ENCODE peak calls at places on chromosomes 5 and 9, in nine cellular contexts. I is transverse colon; R is CD8-positive, alpha-beta T cell; V is cardiac muscle cell; F is astrocyte; S is right atrium auricular region; N is HCT116; Z is esophagus squamous epithelium; P is right lobe of liver. M is an unnamed sample.

GRCh38 chr5:59592101-59592500 is 301.4 kb downstream of the PDE4D start:
- DNase-seq in S (no peak), R (no peak), P (no peak), I (no peak), V (peak; percentile 22), F (no peak), Z (no peak), N (no peak), M (no peak)

GRCh38 chr5:58327289-58327688 is 132.6 kb downstream of the PLK2 start:
- DNase-seq in R (no peak), V (no peak), P (no peak), N (no peak), S (no peak), Z (no peak), I (no peak), F (no peak), M (no peak)

GRCh38 chr5:121967187-121967586 is 5.4 kb downstream of the SRFBP1 start:
- DNase-seq in V (no peak), I (no peak), F (no peak), R (no peak), P (no peak), S (no peak), N (no peak), Z (no peak), M (no peak)

GRCh38 chr9:129624947-129625346 is 1.0 kb upstream of the NTMT1 start:
- DNase-seq in P (no peak), I (no peak), R (no peak), N (no peak), Z (no peak), S (no peak), F (no peak), V (no peak), M (no peak)

GRCh38 chr9:14238518-14238917 is 75.4 kb downstream of the NFIB start:
- DNase-seq in P (no peak), I (no peak), F (peak; percentile 71), Z (no peak), V (no peak), S (no peak), R (no peak), N (no peak), M (no peak)

GRCh38 chr9:18477121-18477705 is 3.3 kb downstream of the ADAMTSL1 start:
- DNase-seq in I (no peak), P (no peak), Z (no peak), R (no peak), F (no peak), S (no peak), N (no peak), V (no peak), M (no peak)

GRCh38 chr5:100165309-100165708 is 369.9 kb upstream of the FAM174A start:
- DNase-seq in P (no peak), I (no peak), R (no peak), S (no peak), N (no peak), F (no peak), Z (no peak), V (no peak), M (no peak)

GRCh38 chr5:13843181-13843846 is 101.2 kb downstream of the DNAH5 start:
- DNase-seq in P (no peak), I (no peak), S (no peak), N (no peak), F (no peak), V (no peak), R (no peak), Z (no peak), M (no peak)

GRCh38 chr5:67160985-67161384 is 35.6 kb downstream of the CD180 start:
- DNase-seq in F (peak; percentile 63), S (no peak), R (peak; percentile 25), N (no peak), P (no peak), Z (no peak), I (no peak), V (no peak), M (no peak)

GRCh38 chr5:82639393-82640144 is 361.4 kb upstream of the RPS23 start:
- DNase-seq in F (peak; percentile 36), R (no peak), P (no peak), N (no peak), V (no peak), I (no peak), Z (no peak), S (no peak), M (no peak)

GRCh38 chr5:81768960-81769452 is 18.1 kb upstream of the SSBP2 start:
- DNase-seq in P (no peak), I (no peak), N (peak; percentile 35), F (peak; percentile 87), Z (no peak), S (no peak), R (no peak), V (no peak), M (no peak)

GRCh38 chr9:6645153-6646027 is at the start of gene GLDC:
- DNase-seq in S (peak; percentile 59), P (peak; percentile 90), N (peak; percentile 79), Z (no peak), F (no peak), R (peak; percentile 41), V (peak; percentile 79), I (peak; percentile 62), M (peak; percentile 34)

GRCh38 chr9:35095175-35095574 is 1.2 kb downstream of the PIGO start:
- DNase-seq in N (no peak), V (no peak), R (no peak), I (no peak), F (no peak), Z (no peak), S (no peak), P (no peak), M (no peak)
- H3K4me3 ChIP-seq in N (peak overlapping the region; percentile 92), V (no peak overlapping the region), R (no peak overlapping the region), I (peak overlapping the region; percentile 73), F (peak overlapping the region; percentile 89), Z (peak overlapping the region; percentile 97), S (no peak overlapping the region), P (no peak overlapping the region), M (no peak overlapping the region)

GRCh38 chr9:136093331-136093986 is 1.6 kb downstream of the NACC2 start:
- DNase-seq in I (no peak), V (no peak), F (no peak), R (no peak), N (no peak), P (peak; percentile 51), Z (no peak), S (no peak), M (no peak)

GRCh38 chr9:136093995-136094881 is 851 bp downstream of the NACC2 start:
- DNase-seq in I (peak; percentile 74), S (peak; percentile 86), V (peak; percentile 66), N (peak; percentile 32), F (peak; percentile 42), P (peak; percentile 85), R (peak; percentile 61), Z (no peak), M (peak; percentile 80)

GRCh38 chr9:136096505-136097001 is 1.5 kb upstream of the NACC2 start:
- DNase-seq in F (no peak), Z (no peak), N (no peak), P (no peak), R (no peak), I (no peak), V (no peak), S (no peak), M (no peak)

GRCh38 chr9:136095495-136096058 is 488 bp upstream of the NACC2 start:
- DNase-seq in V (peak; percentile 52), P (peak; percentile 62), S (no peak), N (no peak), I (no peak), Z (no peak), R (no peak), F (no peak), M (no peak)

DNA sequence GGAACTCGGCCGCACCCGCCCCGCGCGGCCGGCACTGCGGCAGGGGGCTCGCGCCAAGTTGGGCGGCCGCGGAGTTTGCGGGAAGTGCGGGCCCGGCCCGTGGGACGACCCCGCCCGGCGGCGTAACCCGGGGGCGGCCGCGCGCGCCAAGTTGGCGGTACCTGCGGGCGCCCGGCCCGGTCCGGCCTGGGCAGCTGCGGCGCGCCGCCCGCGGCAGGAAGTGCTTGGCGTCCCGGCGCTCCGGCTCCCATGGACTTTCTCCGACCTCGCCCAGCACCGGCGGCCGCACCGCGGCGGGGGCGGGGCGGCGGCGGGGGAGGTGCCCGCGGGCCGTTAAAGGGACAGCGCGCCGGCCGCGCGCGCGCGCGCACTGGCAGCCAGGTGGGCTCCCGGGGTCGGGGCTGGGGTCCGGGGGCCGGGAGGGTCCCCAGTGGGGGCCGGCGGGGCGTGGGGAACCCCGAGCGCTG is at the start of gene NACC2:
- DNase-seq in Z (no peak), F (peak; percentile 41), I (peak; percentile 81), R (no peak), P (peak; percentile 84), V (peak; percentile 78), S (no peak), N (no peak), M (no peak)
- H3K27ac ChIP-seq in Z (peak within 1 kb of the TSS; percentile 91), F (no peak within 1 kb of the TSS), I (peak within 1 kb of the TSS; percentile 97), R (peak within 1 kb of the TSS; percentile 33), P (peak within 1 kb of the TSS; percentile 68), V (no peak within 1 kb of the TSS), S (peak within 1 kb of the TSS; percentile 91), N (peak within 1 kb of the TSS; percentile 97), M (peak within 1 kb of the TSS; percentile 82)

GRCh38 chr9:22169243-22169642 is 160.1 kb upstream of the CDKN2B start:
- DNase-seq in R (no peak), P (no peak), I (no peak), N (no peak), Z (no peak), F (no peak), V (no peak), S (no peak), M (no peak)
- TF ChIP-seq CTCF in R (no peak), P (no peak), I (no peak), N (no peak), Z (no peak), F (no peak), V (no peak), S (no peak), M (no peak)

GRCh38 chr5:65954200-65954599 is 27.8 kb downstream of the ERBIN start:
- DNase-seq in R (no peak), N (no peak), S (no peak), Z (no peak), F (no peak), P (no peak), V (no peak), I (no peak), M (no peak)

GRCh38 chr5:65952259-65952658 is 25.9 kb downstream of the ERBIN start:
- DNase-seq in F (no peak), Z (no peak), V (no peak), P (no peak), R (no peak), N (no peak), I (no peak), S (no peak), M (no peak)

GRCh38 chr5:65951330-65951729 is 25.0 kb downstream of the ERBIN start:
- DNase-seq in I (no peak), V (no peak), Z (no peak), N (no peak), R (no peak), P (no peak), S (no peak), F (no peak), M (no peak)

GRCh38 chr5:65961644-65962043 is 35.3 kb downstream of the ERBIN start:
- DNase-seq in Z (no peak), S (no peak), P (no peak), I (no peak), R (no peak), V (no peak), F (peak; percentile 76), N (no peak), M (no peak)

DNA sequence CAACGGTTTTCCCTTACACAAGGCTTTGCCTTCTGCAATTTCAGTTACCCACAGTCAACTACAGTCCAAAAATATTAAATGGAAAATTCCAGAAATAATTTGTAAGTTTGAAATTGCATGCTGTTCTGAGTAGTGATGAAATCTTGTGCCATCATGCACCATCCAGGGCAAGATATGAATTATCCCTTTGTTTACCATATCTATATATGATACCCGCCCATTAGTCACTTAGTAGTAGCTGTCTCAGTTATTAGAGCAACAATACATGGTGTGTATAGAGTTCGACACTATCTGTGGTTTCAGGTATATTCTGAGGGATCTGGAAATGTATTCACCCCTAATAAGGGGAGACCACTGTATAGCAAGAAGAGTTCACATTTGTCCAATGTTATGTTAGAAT is 29.4 kb downstream of the ERBIN start:
- DNase-seq in R (no peak), V (no peak), F (no peak), P (no peak), Z (no peak), N (no peak), I (no peak), S (no peak), M (no peak)
- H3K4me3 ChIP-seq in R (no peak overlapping the region), V (no peak overlapping the region), F (no peak overlapping the region), P (no peak overlapping the region), Z (no peak overlapping the region), N (no peak overlapping the region), I (no peak overlapping the region), S (no peak overlapping the region), M (no peak overlapping the region)